ENCODE peak calls at places on chromosome 6, in five cellular contexts. R, G, H, E and S are unnamed samples.
A peak's percentile ranks its signal among the peaks of the same experiment; 100 is the strongest.

GRCh38 chr6:108920751-108921150 is 72.5 kb downstream of the ARMC2 start:
- DNase-seq in R (no peak), G (no peak), H (no peak), E (no peak), S (no peak)

GRCh38 chr6:40968620-40969145 is 70.3 kb downstream of the UNC5CL start:
- DNase-seq in R (no peak), G (no peak), H (no peak), E (no peak), S (no peak)

GRCh38 chr6:107108201-107108890 is 7.0 kb downstream of the BEND3 start:
- DNase-seq in R (no peak), G (peak; percentile 57), H (no peak), E (no peak), S (no peak)

GRCh38 chr6:10302566-10303235 is 112.2 kb downstream of the TFAP2A start:
- DNase-seq in R (no peak), G (no peak), H (no peak), E (no peak), S (no peak)

GRCh38 chr6:52640170-52640569 is 30.7 kb upstream of the TMEM14A start:
- DNase-seq in R (no peak), G (no peak), H (no peak), E (no peak), S (no peak)

GRCh38 chr6:38997128-38997761 is 51.3 kb upstream of the GLP1R start:
- DNase-seq in R (peak; percentile 80), G (no peak), H (peak; percentile 26), E (peak; percentile 74), S (peak; percentile 86)

GRCh38 chr6:135012764-135013163 is 41.9 kb downstream of the HBS1L start:
- DNase-seq in R (no peak), G (no peak), H (no peak), E (no peak), S (no peak)

GRCh38 chr6:100881707-100882040 is 545 bp upstream of the ASCC3 start:
- DNase-seq in R (no peak), G (no peak), H (no peak), E (no peak), S (no peak)

GRCh38 chr6:25652007-25652515 is at the start of gene SCGN:
- DNase-seq in R (peak; percentile 74), G (peak; percentile 67), H (peak; percentile 60), E (peak; percentile 66), S (peak; percentile 76)

GRCh38 chr6:70151616-70152015 is 151.3 kb downstream of the COL9A1 start:
- DNase-seq in R (no peak), G (no peak), H (no peak), E (no peak), S (peak; percentile 32)

GRCh38 chr6:159249752-159250151 is 80.6 kb downstream of the FNDC1 start:
- DNase-seq in R (no peak), G (no peak), H (no peak), E (no peak), S (no peak)

GRCh38 chr6:90328004-90328403 is 31.4 kb upstream of the BACH2 start:
- DNase-seq in R (no peak), G (peak; percentile 65), H (no peak), E (no peak), S (no peak)

GRCh38 chr6:95248501-95248900 is 328.8 kb upstream of the MANEA start:
- DNase-seq in R (no peak), G (no peak), H (no peak), E (no peak), S (no peak)

GRCh38 chr6:79277109-79277508 is 42.6 kb upstream of the HMGN3 start:
- DNase-seq in R (no peak), G (peak; percentile 15), H (no peak), E (no peak), S (no peak)

GRCh38 chr6:36875250-36875633 is 639 bp upstream of the PPIL1 start:
- DNase-seq in R (no peak), G (no peak), H (no peak), E (no peak), S (no peak)

GRCh38 chr6:30184417-30185031 is 21.2 kb downstream of the TRIM15 start:
- DNase-seq in R (no peak), G (no peak), H (no peak), E (no peak), S (no peak)

GRCh38 chr6:3237761-3238662 is 10.6 kb upstream of the TUBB2B start:
- DNase-seq in R (no peak), G (no peak), H (no peak), E (no peak), S (no peak)
- TF ChIP-seq CTCF in R (no peak), G (no peak), H (no peak), E (no peak), S (peak; percentile 18)

GRCh38 chr6:114304304-114304887 is 38.4 kb downstream of the HS3ST5 start:
- DNase-seq in R (no peak), G (no peak), H (no peak), E (no peak), S (no peak)
- TF ChIP-seq CTCF in R (peak; percentile 76), G (peak; percentile 70), H (peak; percentile 49), E (peak; percentile 47), S (no peak)

GRCh38 chr6:115675443-115675842 is 385.2 kb downstream of the FRK start:
- DNase-seq in R (no peak), G (no peak), H (no peak), E (no peak), S (no peak)
- TF ChIP-seq CTCF in R (no peak), G (no peak), H (no peak), E (no peak), S (no peak)

GRCh38 chr6:42911171-42912021 is 4.5 kb upstream of the PTCRA start:
- DNase-seq in R (peak; percentile 67), G (no peak), H (no peak), E (no peak), S (no peak)
- TF ChIP-seq CTCF in R (no peak), G (no peak), H (no peak), E (no peak), S (no peak)

DNA sequence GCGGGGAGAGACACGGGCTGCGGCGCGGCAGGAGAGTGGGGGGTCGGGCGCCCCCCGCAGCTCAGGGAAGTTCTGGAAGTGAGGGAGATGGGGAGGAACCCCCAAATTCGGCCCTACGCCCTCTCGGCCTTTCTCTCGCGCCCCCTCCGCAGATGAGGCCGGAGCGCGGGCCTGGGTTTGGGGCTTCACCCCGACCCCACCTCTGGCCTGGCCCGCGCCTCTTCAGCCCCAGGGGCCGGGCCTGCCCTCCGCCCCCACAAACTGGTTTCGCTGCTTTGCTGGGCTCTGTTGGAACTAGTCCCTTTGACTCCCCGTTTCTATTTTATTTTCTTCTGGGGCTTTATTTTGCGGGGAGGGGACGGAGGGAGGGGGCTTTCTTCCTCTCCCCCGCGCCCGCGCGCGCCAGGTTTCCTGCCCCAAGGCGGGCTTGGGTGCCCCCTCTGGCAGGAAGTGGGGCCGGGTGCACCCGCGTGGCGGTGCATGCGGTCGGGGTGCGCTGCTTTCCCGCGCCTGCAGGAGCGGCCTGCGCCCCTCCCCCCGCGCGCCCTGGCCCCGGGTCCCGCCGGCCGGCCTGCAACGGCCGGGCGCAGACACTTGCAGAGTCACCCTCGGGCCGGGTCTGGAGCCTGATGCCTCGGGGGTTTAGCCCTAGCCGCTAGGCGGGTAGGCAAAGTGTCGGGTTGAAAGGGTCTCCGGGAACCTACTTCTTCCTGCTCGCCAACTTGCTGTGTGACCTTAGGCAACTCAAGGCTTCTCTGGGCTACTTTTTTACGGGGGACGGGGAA is 1.2 kb downstream of the HMGA1 start:
- DNase-seq in R (peak; percentile 71), G (no peak), H (no peak), E (peak; percentile 80), S (peak; percentile 90)
- TF ChIP-seq CTCF in R (peak; percentile 44), G (peak; percentile 32), H (peak; percentile 23), E (peak; percentile 44), S (peak; percentile 71)

GRCh38 chr6:1312444-1313363 is 806 bp downstream of the FOXQ1 start:
- DNase-seq in R (peak; percentile 57), G (no peak), H (no peak), E (peak; percentile 20), S (peak; percentile 79)
- TF ChIP-seq CTCF in R (no peak), G (no peak), H (no peak), E (no peak), S (peak; percentile 42)

GRCh38 chr6:68141190-68141589 is 493.9 kb upstream of the ADGRB3 start:
- DNase-seq in R (no peak), G (no peak), H (no peak), E (no peak), S (no peak)

GRCh38 chr6:68139130-68139529 is 496.0 kb upstream of the ADGRB3 start:
- DNase-seq in R (no peak), G (no peak), H (no peak), E (no peak), S (no peak)

GRCh38 chr6:68144667-68145066 is 490.4 kb upstream of the ADGRB3 start:
- DNase-seq in R (no peak), G (no peak), H (no peak), E (no peak), S (no peak)
- TF ChIP-seq CTCF in R (no peak), G (no peak), H (no peak), E (no peak), S (no peak)

GRCh38 chr6:20953019-20953418 is 418.8 kb downstream of the CDKAL1 start:
- DNase-seq in R (no peak), G (no peak), H (no peak), E (no peak), S (no peak)
- TF ChIP-seq CTCF in R (peak; percentile 53), G (no peak), H (no peak), E (no peak), S (no peak)

GRCh38 chr6:162442675-162443074 is 284.9 kb downstream of the PRKN start:
- DNase-seq in R (peak; percentile 47), G (no peak), H (no peak), E (no peak), S (peak; percentile 58)
- TF ChIP-seq CTCF in R (peak; percentile 69), G (no peak), H (peak; percentile 62), E (no peak), S (peak; percentile 80)

GRCh38 chr6:169930799-169931198 is 179.4 kb downstream of the ERMARD start:
- DNase-seq in R (no peak), G (no peak), H (no peak), E (peak; percentile 46), S (no peak)
- TF ChIP-seq CTCF in R (no peak), G (no peak), H (peak; percentile 20), E (peak; percentile 23), S (peak; percentile 28)